ENCODE peak calls at places on chromosomes 13 and 19, in six cellular contexts. O is dorsolateral prefrontal cortex, V is hepatocyte, T is HFF-Myc, E is fibroblast of lung, J is endothelial cell. X is an unnamed sample.

GRCh38 chr19:4575267-4575793 is 15.8 kb upstream of the SEMA6B start:
- DNase-seq in J (peak; percentile 71), V (peak; percentile 84), O (no peak), T (peak; percentile 77), E (peak; percentile 85), X (peak; percentile 73)

GRCh38 chr19:10474962-10475451 is 28.1 kb downstream of the KEAP1 start:
- DNase-seq in V (no peak), J (no peak), E (no peak), T (no peak), O (no peak), X (no peak)

GRCh38 chr13:34993470-34993869 is 51.4 kb downstream of the NBEA start:
- DNase-seq in T (no peak), E (peak; percentile 49), J (no peak), V (no peak), O (no peak), X (no peak)

GRCh38 chr19:40831502-40832430 is 18.5 kb downstream of the CYP2A6 start:
- DNase-seq in T (peak; percentile 95), V (peak; percentile 92), J (no peak), E (peak; percentile 79), O (no peak), X (no peak)

GRCh38 chr19:57850553-57851017 is 926 bp downstream of the ZNF587 start:
- DNase-seq in O (no peak), V (peak; percentile 85), J (no peak), T (peak; percentile 39), E (peak; percentile 82), X (no peak)

GRCh38 chr19:3443840-3444694 is 36.3 kb downstream of the SMIM24 start:
- DNase-seq in T (no peak), E (peak; percentile 15), V (peak; percentile 63), J (peak; percentile 73), O (peak; percentile 79), X (no peak)

GRCh38 chr13:39091586-39091985 is 53.3 kb downstream of the NHLRC3 start:
- DNase-seq in V (no peak), E (no peak), T (no peak), O (no peak), J (no peak), X (no peak)

GRCh38 chr19:30206187-30206586 is 166.0 kb upstream of the ZNF536 start:
- DNase-seq in J (no peak), E (no peak), O (no peak), T (no peak), V (no peak), X (no peak)

GRCh38 chr13:106566682-106567420 is 1.1 kb downstream of the ARGLU1 start:
- DNase-seq in V (peak; percentile 70), E (peak; percentile 60), O (peak; percentile 58), T (peak; percentile 26), J (peak; percentile 34), X (no peak)

GRCh38 chr19:13350072-13350471 is 156.2 kb downstream of the CACNA1A start:
- DNase-seq in T (no peak), J (no peak), V (no peak), O (no peak), E (no peak), X (no peak)

GRCh38 chr13:90868321-90868920 is 479.1 kb upstream of the MIR17HG start:
- DNase-seq in T (no peak), J (peak; percentile 17), O (no peak), E (peak; percentile 7), V (peak; percentile 28), X (no peak)

GRCh38 chr19:34495416-34495815 is 13.9 kb downstream of the WTIP start:
- DNase-seq in J (no peak), E (no peak), V (no peak), O (no peak), T (no peak), X (no peak)

GRCh38 chr13:40121711-40122110 is 466.2 kb downstream of the COG6 start:
- DNase-seq in V (no peak), E (no peak), J (no peak), O (no peak), T (no peak), X (no peak)

DNA sequence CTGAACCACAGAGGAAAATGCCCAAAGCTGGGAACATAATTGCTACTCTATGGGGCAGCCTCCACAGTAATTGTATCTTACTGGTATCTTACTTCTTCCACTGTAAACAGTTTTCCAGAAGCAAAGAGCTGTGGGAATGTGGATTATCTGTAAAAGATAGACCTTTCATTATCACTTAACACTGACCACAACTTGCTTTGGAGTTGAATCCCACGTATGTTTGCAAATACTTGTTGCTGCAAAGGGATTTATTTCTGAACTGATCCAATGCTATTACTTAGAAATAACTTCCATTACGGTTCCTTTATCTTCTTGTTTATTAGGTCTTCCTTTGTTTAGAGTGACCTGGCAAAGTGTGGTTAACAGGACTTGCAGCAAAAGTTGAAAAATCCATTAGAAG is 218.1 kb downstream of the KCTD12 start:
- DNase-seq in J (no peak), T (no peak), V (no peak), E (no peak), O (no peak), X (no peak)
- TF ChIP-seq CTCF in J (no peak), T (no peak), V (no peak), E (no peak), O (no peak), X (no peak)

GRCh38 chr13:73339086-73339485 is 280.3 kb downstream of the KLF5 start:
- DNase-seq in E (no peak), V (no peak), T (no peak), J (no peak), O (no peak), X (no peak)

GRCh38 chr13:73338389-73338788 is 279.6 kb downstream of the KLF5 start:
- DNase-seq in O (no peak), V (no peak), T (no peak), J (no peak), E (no peak), X (peak; percentile 47)

GRCh38 chr13:73340069-73340468 is 281.3 kb downstream of the KLF5 start:
- DNase-seq in O (no peak), V (no peak), J (no peak), T (no peak), E (no peak), X (no peak)

GRCh38 chr13:73337511-73337910 is 278.7 kb downstream of the KLF5 start:
- DNase-seq in J (no peak), O (no peak), E (peak; percentile 48), T (no peak), V (no peak), X (no peak)

GRCh38 chr13:73341748-73342147 is 282.9 kb downstream of the KLF5 start:
- DNase-seq in O (peak; percentile 40), E (peak; percentile 85), V (no peak), T (no peak), J (no peak), X (no peak)
- TF ChIP-seq CTCF in O (no peak), E (no peak), V (no peak), T (no peak), J (no peak), X (no peak)

GRCh38 chr19:5828661-5829566 is 10.6 kb downstream of the FUT6 start:
- DNase-seq in T (no peak), J (no peak), E (no peak), O (no peak), V (peak; percentile 89), X (no peak)

GRCh38 chr19:5827891-5828660 is 11.4 kb downstream of the FUT6 start:
- DNase-seq in V (peak; percentile 98), O (peak; percentile 85), E (peak; percentile 82), J (peak; percentile 98), T (peak; percentile 60), X (peak; percentile 89)

GRCh38 chr19:5827342-5827890 is 12.1 kb downstream of the FUT6 start:
- DNase-seq in T (no peak), J (no peak), O (no peak), V (no peak), E (no peak), X (no peak)

GRCh38 chr19:5824791-5825577 is 14.5 kb downstream of the FUT6 start:
- DNase-seq in E (no peak), O (no peak), J (no peak), T (no peak), V (no peak), X (no peak)

GRCh38 chr19:5826531-5827341 is 12.8 kb downstream of the FUT6 start:
- DNase-seq in V (peak; percentile 78), E (no peak), J (no peak), O (no peak), T (no peak), X (no peak)
- TF ChIP-seq CTCF in V (peak; percentile 13), E (peak; percentile 16), J (no peak), O (no peak), T (peak; percentile 20), X (no peak)

DNA sequence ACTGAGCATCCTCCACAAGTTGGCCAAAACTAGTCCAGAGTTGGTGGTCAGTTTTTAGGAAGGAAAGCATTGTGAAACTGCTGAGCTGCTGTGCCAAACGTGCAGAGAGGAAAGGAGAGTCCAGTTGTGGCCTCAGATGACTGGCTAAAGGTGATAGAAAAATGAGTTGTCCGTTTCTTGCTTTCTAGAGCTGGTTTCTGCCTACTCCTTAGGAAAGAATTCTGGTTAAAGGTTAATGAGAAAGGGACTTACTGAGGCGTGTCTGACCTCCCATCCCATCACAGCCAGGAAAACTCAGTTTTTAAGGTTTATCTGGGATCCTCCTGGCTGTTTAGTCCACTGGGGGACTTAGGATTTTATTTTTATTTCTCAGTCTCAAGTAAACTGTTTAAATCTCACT is 1186.3 kb downstream of the UQCRFS1 start:
- DNase-seq in E (peak; percentile 26), O (no peak), T (no peak), V (no peak), J (no peak), X (no peak)
- TF ChIP-seq CTCF in E (no peak), O (no peak), T (no peak), V (no peak), J (no peak), X (no peak)